ENCODE peak calls at places on chromosomes 4 and X, in nine cellular contexts. Z, T, D, C, E, B, M, K and I are unnamed samples.

GRCh38 chrX:83101961-83102360 is 406.1 kb upstream of the POU3F4 start:
- DNase-seq in Z (no peak), T (no peak), D (no peak), C (no peak), E (no peak), B (no peak), M (no peak), K (no peak), I (no peak)

GRCh38 chr4:41058426-41058825 is 155.9 kb downstream of the APBB2 start:
- DNase-seq in Z (no peak), T (no peak), D (no peak), C (no peak), E (no peak), B (no peak), M (no peak), K (no peak), I (no peak)

GRCh38 chrX:34629572-34629971 is 27.5 kb downstream of the TMEM47 start:
- DNase-seq in Z (no peak), T (no peak), D (no peak), C (no peak), E (no peak), B (no peak), M (no peak), K (no peak), I (no peak)

GRCh38 chr4:141210168-141210567 is 10.5 kb upstream of the ZNF330 start:
- DNase-seq in Z (no peak), T (no peak), D (no peak), C (no peak), E (no peak), B (no peak), M (no peak), K (no peak), I (no peak)

GRCh38 chr4:168636506-168637176 is 139.8 kb downstream of the PALLD start:
- DNase-seq in Z (no peak), T (no peak), D (no peak), C (no peak), E (no peak), B (no peak), M (no peak), K (no peak), I (no peak)

GRCh38 chr4:70559216-70559830 is 32.7 kb upstream of the AMBN start:
- DNase-seq in Z (peak), T (peak), D (no peak), C (peak), E (no peak), B (peak), M (peak), K (no peak), I (no peak)

GRCh38 chrX:148495156-148495555 is 5.3 kb upstream of the AFF2 start:
- DNase-seq in Z (no peak), T (no peak), D (no peak), C (no peak), E (no peak), B (no peak), M (no peak), K (no peak), I (no peak)

GRCh38 chr4:113468165-113469022 is 293.1 kb downstream of the CAMK2D start:
- DNase-seq in Z (peak), T (peak), D (peak), C (peak), E (peak), B (peak), M (peak), K (peak), I (peak)

GRCh38 chrX:46838482-46838857 is 1.6 kb downstream of the RP2 start:
- DNase-seq in Z (no peak), T (no peak), D (no peak), C (no peak), E (no peak), B (no peak), M (no peak), K (no peak), I (no peak)

GRCh38 chr4:25938251-25939186 is 24.5 kb downstream of the SMIM20 start:
- DNase-seq in Z (peak), T (no peak), D (no peak), C (no peak), E (no peak), B (no peak), M (no peak), K (no peak), I (no peak)

GRCh38 chr4:87025614-87026041 is 90.8 kb downstream of the AFF1 start:
- DNase-seq in Z (no peak), T (no peak), D (no peak), C (no peak), E (no peak), B (no peak), M (peak), K (no peak), I (no peak)

GRCh38 chr4:86098691-86099090 is 261.2 kb downstream of the MAPK10 start:
- DNase-seq in Z (no peak), T (no peak), D (no peak), C (no peak), E (no peak), B (no peak), M (no peak), K (no peak), I (no peak)

GRCh38 chr4:10013722-10014121 is 7.6 kb downstream of the SLC2A9 start:
- DNase-seq in Z (no peak), T (no peak), D (no peak), C (peak), E (no peak), B (peak), M (peak), K (peak), I (no peak)

GRCh38 chr4:53580301-53580700 is 11.0 kb downstream of the LNX1 start:
- DNase-seq in Z (no peak), T (no peak), D (no peak), C (no peak), E (no peak), B (no peak), M (no peak), K (no peak), I (no peak)

GRCh38 chr4:53579826-53580225 is 11.5 kb downstream of the LNX1 start:
- DNase-seq in Z (no peak), T (no peak), D (no peak), C (no peak), E (no peak), B (no peak), M (no peak), K (no peak), I (no peak)

GRCh38 chr4:53583513-53583912 is 7.8 kb downstream of the LNX1 start:
- DNase-seq in Z (no peak), T (no peak), D (no peak), C (no peak), E (no peak), B (no peak), M (no peak), K (no peak), I (no peak)

GRCh38 chr4:53584658-53585057 is 6.6 kb downstream of the LNX1 start:
- DNase-seq in Z (no peak), T (no peak), D (no peak), C (no peak), E (no peak), B (no peak), M (no peak), K (no peak), I (no peak)

GRCh38 chr4:53582194-53582593 is 9.1 kb downstream of the LNX1 start:
- DNase-seq in Z (no peak), T (no peak), D (no peak), C (no peak), E (no peak), B (no peak), M (no peak), K (no peak), I (no peak)
- H3K27ac ChIP-seq in Z (no peak), T (no peak), D (no peak), C (no peak), E (no peak), B (no peak), M (no peak), K (no peak), I (no peak)

DNA sequence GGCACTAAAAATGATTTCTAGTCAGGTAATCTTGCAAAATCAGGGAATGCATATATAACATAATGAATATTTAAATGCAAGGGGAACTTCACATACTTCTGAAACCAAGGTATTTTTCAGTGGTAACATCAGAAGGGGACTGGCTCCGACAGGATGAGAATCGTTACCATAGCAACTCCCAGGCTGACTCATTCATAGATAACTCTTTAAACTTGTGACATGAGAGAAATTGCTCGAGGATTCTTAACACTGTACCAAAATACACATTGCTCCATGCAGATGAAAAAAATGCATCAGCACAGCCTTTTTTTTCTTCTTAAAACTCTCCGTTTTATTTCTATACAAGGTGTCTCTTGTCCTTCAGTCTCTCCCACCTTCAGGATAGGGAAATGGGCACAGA is 114.3 kb downstream of the GABRB1 start:
- DNase-seq in Z (no peak), T (no peak), D (no peak), C (no peak), E (no peak), B (no peak), M (no peak), K (no peak), I (no peak)
- H3K27ac ChIP-seq in Z (no peak), T (no peak), D (no peak), C (no peak), E (no peak), B (no peak), M (no peak), K (no peak), I (no peak)

GRCh38 chr4:112145326-112145819 is at the start of gene FAM241A:
- DNase-seq in Z (peak), T (peak), D (peak), C (peak), E (peak), B (no peak), M (peak), K (peak), I (peak)

GRCh38 chr4:112144546-112145325 is 518 bp upstream of the FAM241A start:
- DNase-seq in Z (no peak), T (no peak), D (no peak), C (peak), E (no peak), B (no peak), M (no peak), K (peak), I (peak)

GRCh38 chr4:112142152-112142551 is 3.1 kb upstream of the FAM241A start:
- DNase-seq in Z (no peak), T (no peak), D (no peak), C (no peak), E (no peak), B (no peak), M (no peak), K (no peak), I (no peak)

GRCh38 chr4:112147697-112148096 is 2.4 kb downstream of the FAM241A start:
- DNase-seq in Z (no peak), T (no peak), D (no peak), C (peak), E (no peak), B (no peak), M (no peak), K (no peak), I (no peak)

DNA sequence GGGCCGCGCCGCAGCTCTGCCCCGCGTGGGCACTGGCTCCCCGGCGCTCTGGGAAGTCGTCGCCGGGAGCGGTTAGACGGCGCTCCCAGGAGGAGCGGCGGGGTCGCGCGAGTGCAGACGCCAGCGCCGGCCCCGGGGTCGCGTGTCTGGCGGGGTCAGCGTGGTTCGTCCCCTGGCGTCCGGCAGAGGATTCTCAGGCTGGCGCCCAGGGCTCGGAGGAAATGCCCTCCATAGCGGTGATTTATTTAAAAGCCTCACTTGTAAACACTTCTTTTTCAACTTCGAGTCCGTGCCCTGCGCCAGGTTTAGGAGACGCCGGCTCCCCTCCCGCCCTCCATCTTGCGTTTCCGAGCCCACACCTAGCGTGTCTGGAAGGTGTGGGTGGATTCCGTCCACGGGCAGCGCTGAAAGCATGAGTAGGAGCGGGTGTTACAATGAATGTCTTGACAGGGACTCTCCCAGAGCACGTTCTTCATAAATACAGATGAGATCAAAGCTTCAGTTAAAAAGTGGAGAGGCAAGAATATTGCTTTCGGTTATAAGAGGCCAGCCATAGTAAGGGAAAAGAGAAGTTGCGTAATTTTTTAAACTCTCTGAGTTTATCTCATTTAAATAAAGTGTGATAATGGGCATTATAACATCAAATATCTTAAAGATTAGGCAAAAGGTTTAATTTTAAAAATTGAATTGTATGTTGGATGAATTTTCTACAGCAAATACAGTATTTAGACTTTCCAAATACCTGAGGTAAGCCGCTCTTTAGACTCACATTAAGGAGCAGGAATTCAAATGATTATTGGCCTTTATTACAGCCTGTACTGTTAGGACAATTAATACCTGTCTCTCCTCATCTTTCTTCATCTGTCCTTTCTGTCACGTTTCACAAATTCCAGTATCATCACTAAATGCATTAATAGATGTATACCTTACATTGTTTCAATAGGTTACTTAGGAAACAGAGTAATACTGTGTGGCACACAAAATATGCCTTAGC is 863 bp downstream of the FAM241A start:
- DNase-seq in Z (peak), T (peak), D (peak), C (peak), E (peak), B (no peak), M (peak), K (peak), I (peak)
- H3K27ac ChIP-seq in Z (peak), T (peak), D (no peak), C (peak), E (peak), B (no peak), M (no peak), K (peak), I (peak)

GRCh38 chrX:13177921-13178320 is 133.5 kb upstream of the FAM9C start:
- DNase-seq in Z (no peak), T (no peak), D (no peak), C (no peak), E (no peak), B (no peak), M (no peak), K (no peak), I (no peak)
- H3K27ac ChIP-seq in Z (no peak), T (no peak), D (no peak), C (no peak), E (no peak), B (no peak), M (no peak), K (no peak), I (no peak)

GRCh38 chr4:72311291-72311690 is 257.7 kb downstream of the ADAMTS3 start:
- DNase-seq in Z (no peak), T (no peak), D (no peak), C (no peak), E (no peak), B (no peak), M (no peak), K (no peak), I (no peak)
- H3K27ac ChIP-seq in Z (no peak), T (no peak), D (no peak), C (no peak), E (no peak), B (no peak), M (peak), K (no peak), I (no peak)

GRCh38 chrX:15158736-15159406 is 111.0 kb downstream of the ASB9 start:
- DNase-seq in Z (no peak), T (no peak), D (no peak), C (no peak), E (no peak), B (no peak), M (no peak), K (no peak), I (no peak)

GRCh38 chrX:15160558-15160957 is 109.3 kb downstream of the ASB9 start:
- DNase-seq in Z (no peak), T (no peak), D (no peak), C (no peak), E (no peak), B (no peak), M (no peak), K (no peak), I (no peak)

GRCh38 chrX:15163131-15163530 is 106.8 kb downstream of the ASB9 start:
- DNase-seq in Z (no peak), T (no peak), D (no peak), C (no peak), E (no peak), B (no peak), M (no peak), K (no peak), I (no peak)

GRCh38 chrX:15157624-15158023 is 112.3 kb downstream of the ASB9 start:
- DNase-seq in Z (no peak), T (no peak), D (no peak), C (no peak), E (no peak), B (no peak), M (no peak), K (no peak), I (no peak)

GRCh38 chrX:15158350-15158735 is 111.5 kb downstream of the ASB9 start:
- DNase-seq in Z (no peak), T (no peak), D (no peak), C (no peak), E (no peak), B (no peak), M (no peak), K (no peak), I (no peak)
- H3K27ac ChIP-seq in Z (no peak), T (no peak), D (no peak), C (no peak), E (no peak), B (no peak), M (no peak), K (no peak), I (no peak)

GRCh38 chrX:71107245-71107644 is 705 bp upstream of the CXorf65 start:
- DNase-seq in Z (no peak), T (no peak), D (no peak), C (no peak), E (no peak), B (no peak), M (no peak), K (no peak), I (no peak)
- H3K27ac ChIP-seq in Z (no peak), T (no peak), D (no peak), C (no peak), E (no peak), B (no peak), M (no peak), K (no peak), I (no peak)

GRCh38 chr4:15402146-15402545 is 25.7 kb upstream of the C1QTNF7 start:
- DNase-seq in Z (no peak), T (no peak), D (no peak), C (no peak), E (no peak), B (no peak), M (no peak), K (no peak), I (no peak)
- H3K27ac ChIP-seq in Z (no peak), T (no peak), D (peak), C (no peak), E (peak), B (no peak), M (no peak), K (peak), I (peak)